ENCODE peak calls at places on chromosomes 7 and 10, in five cellular contexts. E, S, W, J and R are unnamed samples.

GRCh38 chr10:114663631-114664030 is 5.6 kb upstream of the ABLIM1 start:
- DNase-seq in S (no peak), E (no peak), J (peak), W (peak), R (no peak)

GRCh38 chr10:97701438-97702064 is 12.0 kb upstream of the MARVELD1 start:
- DNase-seq in S (peak), J (peak), W (peak), E (peak), R (peak)

GRCh38 chr10:46019541-46020343 is 10.7 kb downstream of the NCOA4 start:
- DNase-seq in W (no peak), J (no peak), E (no peak), S (no peak), R (no peak)

GRCh38 chr7:2355079-2356008 is 717 bp downstream of the EIF3B start:
- DNase-seq in S (no peak), J (peak), E (no peak), W (no peak), R (no peak)

GRCh38 chr10:33880291-33880690 is 545.8 kb upstream of the NRP1 start:
- DNase-seq in S (no peak), J (no peak), W (no peak), E (no peak), R (no peak)

GRCh38 chr7:53383131-53383530 is 347.7 kb downstream of the POM121L12 start:
- DNase-seq in E (no peak), S (peak), J (no peak), W (no peak), R (no peak)

GRCh38 chr7:149598721-149599308 is 101.2 kb upstream of the ZNF746 start:
- DNase-seq in J (peak), S (peak), E (peak), W (no peak), R (no peak)

GRCh38 chr7:137501561-137501960 is 158.0 kb upstream of the PTN start:
- DNase-seq in S (no peak), W (no peak), E (no peak), J (no peak), R (no peak)

GRCh38 chr10:118308664-118309063 is 33.5 kb downstream of the FAM204A start:
- DNase-seq in S (no peak), E (no peak), W (no peak), J (no peak), R (no peak)

GRCh38 chr10:6516877-6517276 is 63.2 kb downstream of the PRKCQ start:
- DNase-seq in J (no peak), E (no peak), S (no peak), W (no peak), R (no peak)

GRCh38 chr10:42801135-42801534 is 18.5 kb downstream of the BMS1 start:
- DNase-seq in S (peak), E (no peak), J (no peak), W (no peak), R (no peak)

GRCh38 chr10:3852147-3852904 is 67.3 kb upstream of the KLF6 start:
- DNase-seq in J (peak), E (peak), S (peak), W (peak), R (no peak)

GRCh38 chr10:551489-552252 is 137.8 kb downstream of the DIP2C start:
- DNase-seq in S (no peak), J (no peak), W (no peak), E (no peak), R (no peak)